ENCODE peak calls at places on chromosome 6, in four cellular contexts. One of them, this sample, is unnamed.

GRCh38 chr6:96898241-96898851 is 655 bp upstream of the NDUFAF4 start:
- DNase-seq in body of pancreas: no peak
- DNase-seq in thoracic aorta: no peak
- DNase-seq in mesothelial cell of epicardium: no peak
- DNase-seq in this sample: no peak

GRCh38 chr6:14305629-14306028 is 188.1 kb downstream of the CD83 start:
- DNase-seq in body of pancreas: no peak
- DNase-seq in thoracic aorta: no peak
- DNase-seq in mesothelial cell of epicardium: no peak
- DNase-seq in this sample: no peak

GRCh38 chr6:151690303-151690702 is 117.2 kb upstream of the ESR1 start:
- DNase-seq in body of pancreas: no peak
- DNase-seq in thoracic aorta: no peak
- DNase-seq in mesothelial cell of epicardium: no peak
- DNase-seq in this sample: no peak

GRCh38 chr6:75932067-75932466 is 140.4 kb downstream of the IMPG1 start:
- DNase-seq in body of pancreas: peak
- DNase-seq in thoracic aorta: no peak
- DNase-seq in mesothelial cell of epicardium: peak
- DNase-seq in this sample: peak

GRCh38 chr6:164854526-164854925 is 454.9 kb downstream of the C6orf118 start:
- DNase-seq in body of pancreas: no peak
- DNase-seq in thoracic aorta: no peak
- DNase-seq in mesothelial cell of epicardium: no peak
- DNase-seq in this sample: no peak

GRCh38 chr6:25660512-25660911 is 8.5 kb downstream of the SCGN start:
- DNase-seq in body of pancreas: no peak
- DNase-seq in thoracic aorta: no peak
- DNase-seq in mesothelial cell of epicardium: no peak
- DNase-seq in this sample: no peak

GRCh38 chr6:36245572-36246031 is 24.3 kb upstream of the PNPLA1 start:
- DNase-seq in body of pancreas: peak
- DNase-seq in thoracic aorta: no peak
- DNase-seq in mesothelial cell of epicardium: no peak
- DNase-seq in this sample: no peak

GRCh38 chr6:142296975-142297604 is 4.7 kb upstream of the ADGRG6 start:
- DNase-seq in body of pancreas: no peak
- DNase-seq in thoracic aorta: no peak
- DNase-seq in mesothelial cell of epicardium: no peak
- DNase-seq in this sample: no peak

GRCh38 chr6:39684790-39685485 is 40.3 kb downstream of the KIF6 start:
- DNase-seq in body of pancreas: no peak
- DNase-seq in thoracic aorta: no peak
- DNase-seq in mesothelial cell of epicardium: no peak
- DNase-seq in this sample: no peak

GRCh38 chr6:45653117-45653883 is 275.6 kb upstream of the SUPT3H start:
- DNase-seq in body of pancreas: no peak
- DNase-seq in thoracic aorta: no peak
- DNase-seq in mesothelial cell of epicardium: no peak
- DNase-seq in this sample: no peak

GRCh38 chr6:119347466-119348307 is 1.9 kb downstream of the MAN1A1 start:
- DNase-seq in body of pancreas: peak
- DNase-seq in thoracic aorta: no peak
- DNase-seq in mesothelial cell of epicardium: no peak
- DNase-seq in this sample: peak

GRCh38 chr6:69179681-69180080 is 544.6 kb downstream of the ADGRB3 start:
- DNase-seq in body of pancreas: no peak
- DNase-seq in thoracic aorta: no peak
- DNase-seq in mesothelial cell of epicardium: no peak
- DNase-seq in this sample: no peak

GRCh38 chr6:47669684-47670515 is 28.5 kb upstream of the ADGRF4 start:
- DNase-seq in body of pancreas: no peak
- DNase-seq in thoracic aorta: no peak
- DNase-seq in mesothelial cell of epicardium: no peak
- DNase-seq in this sample: peak

GRCh38 chr6:26240157-26240980 is 124.6 kb upstream of the BTN3A2 start:
- DNase-seq in body of pancreas: no peak
- DNase-seq in thoracic aorta: no peak
- DNase-seq in mesothelial cell of epicardium: no peak
- DNase-seq in this sample: no peak

GRCh38 chr6:139713911-139714527 is 339.6 kb upstream of the CITED2 start:
- DNase-seq in body of pancreas: no peak
- DNase-seq in thoracic aorta: no peak
- DNase-seq in mesothelial cell of epicardium: no peak
- DNase-seq in this sample: no peak

GRCh38 chr6:170227996-170228550 is 62.8 kb downstream of the DLL1 start:
- DNase-seq in body of pancreas: peak
- DNase-seq in thoracic aorta: no peak
- DNase-seq in mesothelial cell of epicardium: no peak
- DNase-seq in this sample: no peak

GRCh38 chr6:148075352-148075751 is 267.3 kb upstream of the SASH1 start:
- DNase-seq in body of pancreas: no peak
- DNase-seq in thoracic aorta: no peak
- DNase-seq in mesothelial cell of epicardium: no peak
- DNase-seq in this sample: no peak

GRCh38 chr6:118774596-118774995 is 119.4 kb upstream of the ASF1A start:
- DNase-seq in body of pancreas: no peak
- DNase-seq in thoracic aorta: no peak
- DNase-seq in mesothelial cell of epicardium: no peak
- DNase-seq in this sample: no peak

GRCh38 chr6:15296735-15297134 is 50.9 kb downstream of the JARID2 start:
- DNase-seq in body of pancreas: no peak
- DNase-seq in thoracic aorta: no peak
- DNase-seq in mesothelial cell of epicardium: no peak
- DNase-seq in this sample: no peak

GRCh38 chr6:25963426-25964123 is 973 bp downstream of the TRIM38 start:
- DNase-seq in body of pancreas: no peak
- DNase-seq in thoracic aorta: no peak
- DNase-seq in mesothelial cell of epicardium: no peak
- DNase-seq in this sample: no peak

GRCh38 chr6:157608221-157609075 is 214.6 kb upstream of the SNX9 start:
- DNase-seq in body of pancreas: no peak
- DNase-seq in thoracic aorta: no peak
- DNase-seq in mesothelial cell of epicardium: no peak
- DNase-seq in this sample: no peak

GRCh38 chr6:3545156-3545555 is 88.3 kb upstream of the SLC22A23 start:
- DNase-seq in body of pancreas: no peak
- DNase-seq in thoracic aorta: no peak
- DNase-seq in mesothelial cell of epicardium: no peak
- DNase-seq in this sample: no peak

GRCh38 chr6:156955494-156956183 is 178.5 kb downstream of the ARID1B start:
- DNase-seq in body of pancreas: peak
- DNase-seq in thoracic aorta: no peak
- DNase-seq in mesothelial cell of epicardium: no peak
- DNase-seq in this sample: no peak

GRCh38 chr6:15538766-15539165 is 124.1 kb downstream of the DTNBP1 start:
- DNase-seq in body of pancreas: no peak
- DNase-seq in thoracic aorta: no peak
- DNase-seq in mesothelial cell of epicardium: no peak
- DNase-seq in this sample: no peak

GRCh38 chr6:21823371-21823770 is 229.8 kb downstream of the SOX4 start:
- DNase-seq in body of pancreas: no peak
- DNase-seq in thoracic aorta: no peak
- DNase-seq in mesothelial cell of epicardium: no peak
- DNase-seq in this sample: no peak

GRCh38 chr6:135944120-135944519 is 92.6 kb downstream of the PDE7B start:
- DNase-seq in body of pancreas: no peak
- DNase-seq in thoracic aorta: no peak
- DNase-seq in mesothelial cell of epicardium: no peak
- DNase-seq in this sample: no peak

GRCh38 chr6:139540276-139540675 is 165.8 kb upstream of the CITED2 start:
- DNase-seq in body of pancreas: no peak
- DNase-seq in thoracic aorta: no peak
- DNase-seq in mesothelial cell of epicardium: no peak
- DNase-seq in this sample: no peak

GRCh38 chr6:153831350-153832078 is 207.5 kb upstream of the OPRM1 start:
- DNase-seq in body of pancreas: no peak
- DNase-seq in thoracic aorta: no peak
- DNase-seq in mesothelial cell of epicardium: no peak
- DNase-seq in this sample: no peak

GRCh38 chr6:49121970-49122369 is 341.1 kb downstream of the MMUT start:
- DNase-seq in body of pancreas: no peak
- DNase-seq in thoracic aorta: no peak
- DNase-seq in mesothelial cell of epicardium: no peak
- DNase-seq in this sample: no peak

GRCh38 chr6:95431637-95432228 is 145.6 kb upstream of the MANEA start:
- DNase-seq in body of pancreas: peak
- DNase-seq in thoracic aorta: no peak
- DNase-seq in mesothelial cell of epicardium: peak
- DNase-seq in this sample: peak

GRCh38 chr6:90466191-90466940 is 120.5 kb downstream of the MAP3K7 start:
- DNase-seq in body of pancreas: no peak
- DNase-seq in thoracic aorta: no peak
- DNase-seq in mesothelial cell of epicardium: no peak
- DNase-seq in this sample: no peak

GRCh38 chr6:166330612-166331011 is 11.7 kb downstream of the SFT2D1 start:
- DNase-seq in body of pancreas: peak
- DNase-seq in thoracic aorta: no peak
- DNase-seq in mesothelial cell of epicardium: no peak
- DNase-seq in this sample: peak
- TF ChIP-seq CTCF in body of pancreas: no peak
- TF ChIP-seq CTCF in thoracic aorta: no peak
- TF ChIP-seq CTCF in mesothelial cell of epicardium: no peak
- TF ChIP-seq CTCF in this sample: no peak

GRCh38 chr6:166544294-166544605 is 42.2 kb downstream of the RAMACL start:
- DNase-seq in body of pancreas: no peak
- DNase-seq in thoracic aorta: no peak
- DNase-seq in mesothelial cell of epicardium: no peak
- DNase-seq in this sample: no peak
- TF ChIP-seq CTCF in body of pancreas: no peak
- TF ChIP-seq CTCF in thoracic aorta: no peak
- TF ChIP-seq CTCF in mesothelial cell of epicardium: no peak
- TF ChIP-seq CTCF in this sample: no peak

DNA sequence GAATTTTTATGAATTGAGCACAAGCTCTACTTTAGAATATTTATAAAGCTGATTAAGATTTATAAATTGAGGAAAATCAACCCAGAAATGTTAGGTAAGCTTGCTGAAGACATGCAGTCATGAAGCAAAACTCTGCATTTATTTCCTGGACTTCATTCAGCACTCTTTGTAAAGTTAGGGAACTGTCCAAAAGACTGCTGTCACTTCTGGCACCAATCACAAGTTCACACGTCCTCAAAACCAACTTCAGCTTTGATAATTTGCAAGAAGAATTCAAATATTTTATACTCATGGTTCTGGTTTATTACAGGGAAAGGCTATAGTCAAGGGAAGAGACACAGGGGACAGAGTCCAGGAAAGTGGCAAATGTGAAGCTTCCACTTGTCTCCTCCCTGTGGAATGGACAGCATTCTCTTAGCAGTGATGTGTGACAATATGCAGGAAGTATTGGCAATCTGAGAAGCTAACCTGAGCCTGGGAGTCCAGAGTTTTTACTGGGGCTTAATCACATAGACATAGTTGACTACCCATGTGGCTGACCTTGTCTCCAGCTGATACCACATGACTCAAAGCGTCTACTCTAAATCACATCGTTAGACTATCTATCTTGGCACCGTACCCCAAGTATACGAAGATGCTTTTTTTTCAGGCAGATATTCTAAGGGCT is 85.4 kb downstream of the PPP1R14C start:
- DNase-seq in body of pancreas: no peak
- DNase-seq in thoracic aorta: no peak
- DNase-seq in mesothelial cell of epicardium: no peak
- DNase-seq in this sample: no peak
- TF ChIP-seq CTCF in body of pancreas: no peak
- TF ChIP-seq CTCF in thoracic aorta: no peak
- TF ChIP-seq CTCF in mesothelial cell of epicardium: no peak
- TF ChIP-seq CTCF in this sample: no peak

GRCh38 chr6:890201-890600 is 197.3 kb upstream of the EXOC2 start:
- DNase-seq in body of pancreas: no peak
- DNase-seq in thoracic aorta: no peak
- DNase-seq in mesothelial cell of epicardium: no peak
- DNase-seq in this sample: no peak

GRCh38 chr6:890995-891394 is 198.1 kb upstream of the EXOC2 start:
- DNase-seq in body of pancreas: no peak
- DNase-seq in thoracic aorta: no peak
- DNase-seq in mesothelial cell of epicardium: no peak
- DNase-seq in this sample: no peak

GRCh38 chr6:897561-898207 is 204.7 kb upstream of the EXOC2 start:
- DNase-seq in body of pancreas: no peak
- DNase-seq in thoracic aorta: no peak
- DNase-seq in mesothelial cell of epicardium: no peak
- DNase-seq in this sample: no peak

DNA sequence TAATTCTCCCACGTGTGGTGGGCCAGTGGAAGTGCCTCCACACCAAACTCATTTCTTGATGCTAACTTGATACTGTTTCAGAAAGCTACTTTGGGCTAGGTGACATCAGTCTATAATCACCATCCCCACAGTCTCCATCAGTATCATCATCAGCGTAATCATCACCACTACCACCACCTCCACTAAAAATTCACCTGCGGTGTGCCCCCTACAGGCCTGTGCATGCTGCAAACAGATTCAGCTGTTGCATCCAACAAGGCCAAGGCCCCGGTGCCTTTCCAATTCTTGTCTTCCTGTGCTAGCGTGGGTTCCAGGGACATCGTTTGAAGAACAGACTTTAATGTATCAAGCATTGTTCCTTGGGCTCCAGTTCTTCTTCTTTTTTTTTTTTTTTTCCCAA is 201.3 kb upstream of the EXOC2 start:
- DNase-seq in body of pancreas: no peak
- DNase-seq in thoracic aorta: no peak
- DNase-seq in mesothelial cell of epicardium: no peak
- DNase-seq in this sample: no peak
- TF ChIP-seq CTCF in body of pancreas: no peak
- TF ChIP-seq CTCF in thoracic aorta: no peak
- TF ChIP-seq CTCF in mesothelial cell of epicardium: no peak
- TF ChIP-seq CTCF in this sample: no peak

DNA sequence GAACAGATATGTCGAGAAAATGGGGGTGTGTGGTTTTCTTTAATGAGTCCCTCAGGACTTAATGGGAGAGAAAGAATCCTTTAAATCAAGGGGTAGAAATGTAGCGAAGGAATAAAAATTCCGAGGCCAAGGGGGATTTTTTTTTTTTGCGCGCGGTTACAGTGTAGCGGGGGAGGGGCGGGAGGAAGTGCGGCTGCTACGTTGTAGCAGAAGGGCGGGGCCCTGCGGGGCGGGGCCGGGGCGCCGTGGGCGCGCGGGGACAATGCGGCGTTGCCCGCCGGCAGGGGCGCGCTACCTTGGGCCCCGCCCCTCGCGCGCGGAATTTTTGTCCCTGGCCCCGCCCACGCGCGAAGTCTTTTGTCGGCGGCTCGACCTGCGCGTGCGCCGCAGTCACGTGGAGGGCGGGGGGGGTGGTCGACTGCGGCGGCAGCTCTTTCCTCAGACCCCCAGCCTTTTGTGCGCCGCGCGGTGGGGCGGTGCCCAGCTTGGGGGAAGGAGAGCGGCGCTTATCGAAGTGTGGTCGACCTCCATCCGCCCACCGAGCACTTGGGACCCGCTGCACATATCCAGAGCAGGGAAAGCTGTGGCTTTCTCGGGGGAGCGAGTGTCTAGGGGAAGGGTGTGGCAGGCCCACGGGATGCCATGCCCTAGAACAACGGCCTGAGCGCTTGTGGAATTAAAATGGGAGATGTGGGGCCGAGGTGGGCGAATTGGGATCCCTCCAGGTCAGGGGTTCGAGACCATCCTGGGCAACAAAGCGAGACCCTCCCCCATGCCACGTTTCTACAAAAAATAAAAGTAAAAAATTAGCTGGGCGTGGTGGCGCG is 1.3 kb downstream of the TUBB start:
- DNase-seq in body of pancreas: peak
- DNase-seq in thoracic aorta: peak
- DNase-seq in mesothelial cell of epicardium: peak
- DNase-seq in this sample: peak
- TF ChIP-seq CTCF in body of pancreas: peak
- TF ChIP-seq CTCF in thoracic aorta: peak
- TF ChIP-seq CTCF in mesothelial cell of epicardium: peak
- TF ChIP-seq CTCF in this sample: peak